ENCODE peak calls at places on chromosomes 12 and 14, in nine cellular contexts. One of them, this sample, is unnamed.

GRCh38 chr14:75566321-75566720 is 12.1 kb upstream of the FLVCR2 start:
- DNase-seq in K562: no peak
- DNase-seq in stomach: no peak
- DNase-seq in upper lobe of left lung: no peak
- DNase-seq in GM12878: no peak
- DNase-seq in transverse colon: no peak
- DNase-seq in H1: no peak
- DNase-seq in esophagus muscularis mucosa: no peak
- DNase-seq in breast epithelium: peak
- DNase-seq in this sample: no peak

GRCh38 chr12:111160350-111161142 is 208.3 kb downstream of the PHETA1 start:
- DNase-seq in stomach: no peak
- DNase-seq in esophagus muscularis mucosa: no peak
- DNase-seq in GM12878: no peak
- DNase-seq in K562: no peak
- DNase-seq in transverse colon: no peak
- DNase-seq in breast epithelium: no peak
- DNase-seq in H1: no peak
- DNase-seq in upper lobe of left lung: no peak
- DNase-seq in this sample: no peak

GRCh38 chr12:89016970-89017778 is 335.1 kb downstream of the DUSP6 start:
- DNase-seq in breast epithelium: no peak
- DNase-seq in H1: no peak
- DNase-seq in esophagus muscularis mucosa: no peak
- DNase-seq in GM12878: no peak
- DNase-seq in transverse colon: no peak
- DNase-seq in stomach: no peak
- DNase-seq in upper lobe of left lung: peak
- DNase-seq in K562: peak
- DNase-seq in this sample: peak

GRCh38 chr12:103373088-103373523 is 122.7 kb downstream of the C12orf42 start:
- DNase-seq in GM12878: no peak
- DNase-seq in breast epithelium: no peak
- DNase-seq in esophagus muscularis mucosa: no peak
- DNase-seq in upper lobe of left lung: peak
- DNase-seq in K562: no peak
- DNase-seq in H1: no peak
- DNase-seq in stomach: peak
- DNase-seq in transverse colon: no peak
- DNase-seq in this sample: no peak

GRCh38 chr14:34199585-34199984 is 248.7 kb upstream of the EGLN3 start:
- DNase-seq in K562: no peak
- DNase-seq in H1: no peak
- DNase-seq in upper lobe of left lung: no peak
- DNase-seq in GM12878: no peak
- DNase-seq in stomach: no peak
- DNase-seq in transverse colon: no peak
- DNase-seq in esophagus muscularis mucosa: no peak
- DNase-seq in breast epithelium: no peak
- DNase-seq in this sample: no peak

GRCh38 chr12:52004042-52004648 is 2.6 kb upstream of the TAMALIN start:
- DNase-seq in GM12878: no peak
- DNase-seq in transverse colon: peak
- DNase-seq in H1: no peak
- DNase-seq in stomach: peak
- DNase-seq in breast epithelium: no peak
- DNase-seq in K562: peak
- DNase-seq in esophagus muscularis mucosa: no peak
- DNase-seq in upper lobe of left lung: peak
- DNase-seq in this sample: peak

GRCh38 chr12:91813701-91814100 is 331.9 kb downstream of the BTG1 start:
- DNase-seq in stomach: no peak
- DNase-seq in GM12878: no peak
- DNase-seq in K562: no peak
- DNase-seq in upper lobe of left lung: no peak
- DNase-seq in breast epithelium: no peak
- DNase-seq in H1: no peak
- DNase-seq in transverse colon: no peak
- DNase-seq in esophagus muscularis mucosa: no peak
- DNase-seq in this sample: no peak

GRCh38 chr14:90003526-90004312 is 48.0 kb downstream of the TDP1 start:
- DNase-seq in esophagus muscularis mucosa: no peak
- DNase-seq in H1: no peak
- DNase-seq in GM12878: no peak
- DNase-seq in transverse colon: no peak
- DNase-seq in K562: no peak
- DNase-seq in upper lobe of left lung: no peak
- DNase-seq in stomach: no peak
- DNase-seq in breast epithelium: no peak
- DNase-seq in this sample: no peak

GRCh38 chr12:12079291-12079690 is 8.6 kb downstream of the BCL2L14 start:
- DNase-seq in breast epithelium: no peak
- DNase-seq in K562: no peak
- DNase-seq in esophagus muscularis mucosa: peak
- DNase-seq in transverse colon: no peak
- DNase-seq in H1: no peak
- DNase-seq in GM12878: no peak
- DNase-seq in stomach: no peak
- DNase-seq in upper lobe of left lung: no peak
- DNase-seq in this sample: no peak

GRCh38 chr12:3950714-3951320 is 77.6 kb upstream of the PARP11 start:
- DNase-seq in esophagus muscularis mucosa: no peak
- DNase-seq in H1: no peak
- DNase-seq in transverse colon: no peak
- DNase-seq in upper lobe of left lung: no peak
- DNase-seq in K562: no peak
- DNase-seq in breast epithelium: no peak
- DNase-seq in stomach: no peak
- DNase-seq in GM12878: no peak
- DNase-seq in this sample: no peak

GRCh38 chr12:74897425-74898211 is 312.0 kb downstream of the KCNC2 start:
- DNase-seq in stomach: no peak
- DNase-seq in GM12878: no peak
- DNase-seq in transverse colon: no peak
- DNase-seq in esophagus muscularis mucosa: no peak
- DNase-seq in K562: no peak
- DNase-seq in upper lobe of left lung: no peak
- DNase-seq in H1: no peak
- DNase-seq in breast epithelium: no peak
- DNase-seq in this sample: no peak

GRCh38 chr12:127811988-127812387 is 455.0 kb upstream of the TMEM132C start:
- DNase-seq in K562: no peak
- DNase-seq in transverse colon: no peak
- DNase-seq in breast epithelium: no peak
- DNase-seq in H1: peak
- DNase-seq in stomach: no peak
- DNase-seq in GM12878: no peak
- DNase-seq in esophagus muscularis mucosa: no peak
- DNase-seq in upper lobe of left lung: no peak
- DNase-seq in this sample: no peak

GRCh38 chr12:49963976-49964815 is 2.5 kb downstream of the AQP5 start:
- DNase-seq in transverse colon: no peak
- DNase-seq in K562: no peak
- DNase-seq in breast epithelium: no peak
- DNase-seq in stomach: no peak
- DNase-seq in esophagus muscularis mucosa: no peak
- DNase-seq in H1: no peak
- DNase-seq in upper lobe of left lung: no peak
- DNase-seq in GM12878: no peak
- DNase-seq in this sample: no peak
- TF ChIP-seq POLR2A in transverse colon: no peak
- TF ChIP-seq POLR2A in K562: no peak
- TF ChIP-seq POLR2A in breast epithelium: no peak
- TF ChIP-seq POLR2A in stomach: no peak
- TF ChIP-seq POLR2A in esophagus muscularis mucosa: no peak
- TF ChIP-seq POLR2A in H1: no peak
- TF ChIP-seq POLR2A in upper lobe of left lung: no peak
- TF ChIP-seq POLR2A in GM12878: no peak
- TF ChIP-seq POLR2A in this sample: no peak

DNA sequence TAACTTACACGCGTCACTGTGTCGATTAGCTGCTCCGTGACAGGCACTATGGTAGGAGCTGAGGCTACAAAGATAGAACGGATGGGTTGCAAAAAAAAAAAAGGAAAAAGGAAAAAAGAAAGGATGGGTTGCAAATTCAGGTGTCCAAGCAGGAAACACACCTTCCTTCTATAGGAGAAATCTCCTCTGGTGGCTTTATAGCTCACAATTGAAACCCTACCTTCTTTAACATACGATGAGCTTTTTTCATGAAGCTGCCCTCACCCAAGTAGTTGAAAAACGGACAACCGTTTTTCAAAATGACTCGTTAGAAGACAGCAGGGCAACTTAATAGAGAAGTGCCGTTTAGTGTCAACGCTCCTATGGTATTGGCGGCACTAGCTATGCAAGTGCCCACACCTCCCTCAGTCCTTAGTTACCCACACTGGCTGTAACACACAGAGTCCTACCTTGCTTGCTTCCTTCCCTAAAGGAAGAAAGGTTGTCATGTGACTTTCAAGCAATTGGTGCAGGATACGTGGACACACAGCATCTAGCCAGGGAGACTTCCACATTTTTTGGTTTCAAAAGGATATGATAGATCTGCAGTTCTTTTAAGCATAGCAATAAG is 677 bp upstream of the TRIP11 start:
- DNase-seq in H1: no peak
- DNase-seq in breast epithelium: no peak
- DNase-seq in stomach: peak
- DNase-seq in upper lobe of left lung: peak
- DNase-seq in K562: peak
- DNase-seq in transverse colon: peak
- DNase-seq in GM12878: peak
- DNase-seq in esophagus muscularis mucosa: peak
- DNase-seq in this sample: no peak
- TF ChIP-seq POLR2AphosphoS5 in H1: peak
- TF ChIP-seq POLR2AphosphoS5 in breast epithelium: no peak
- TF ChIP-seq POLR2AphosphoS5 in stomach: no peak
- TF ChIP-seq POLR2AphosphoS5 in upper lobe of left lung: no peak
- TF ChIP-seq POLR2AphosphoS5 in K562: no peak
- TF ChIP-seq POLR2AphosphoS5 in transverse colon: peak
- TF ChIP-seq POLR2AphosphoS5 in GM12878: no peak
- TF ChIP-seq POLR2AphosphoS5 in esophagus muscularis mucosa: no peak
- TF ChIP-seq POLR2AphosphoS5 in this sample: no peak

DNA sequence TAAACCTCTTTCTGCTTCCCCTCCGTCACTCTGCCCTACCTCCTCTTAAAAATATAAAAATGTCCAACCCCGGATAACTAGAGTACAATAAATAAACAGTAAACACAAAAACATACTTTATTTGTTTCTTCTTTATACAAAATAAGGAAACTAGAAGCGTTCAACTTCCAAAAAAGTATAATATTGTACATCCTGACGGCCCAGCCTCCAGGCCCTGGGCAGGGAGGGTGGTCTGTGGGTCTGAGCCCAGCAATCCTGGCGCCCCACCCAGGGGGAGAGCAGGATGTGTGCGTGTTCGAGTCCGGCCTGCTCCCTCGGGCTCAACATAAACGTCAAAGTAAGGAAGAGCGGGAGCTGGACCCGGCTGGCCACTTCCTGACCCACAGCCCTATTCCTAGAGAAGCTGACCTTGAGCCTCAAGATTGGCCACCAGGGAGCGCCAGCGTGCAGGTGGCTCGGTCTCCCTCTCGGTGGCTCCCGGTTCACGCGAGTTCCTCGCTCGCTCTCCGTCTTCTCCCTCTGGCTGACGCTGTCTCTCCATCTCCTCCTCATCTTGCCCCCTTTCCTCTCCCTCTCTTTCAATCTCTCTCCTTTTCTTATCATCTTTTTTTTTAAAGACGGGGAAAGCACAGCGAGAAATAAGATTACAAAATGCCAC is 9.4 kb downstream of the LHX5 start:
- DNase-seq in K562: peak
- DNase-seq in upper lobe of left lung: peak
- DNase-seq in H1: no peak
- DNase-seq in transverse colon: peak
- DNase-seq in stomach: peak
- DNase-seq in esophagus muscularis mucosa: peak
- DNase-seq in breast epithelium: peak
- DNase-seq in GM12878: no peak
- DNase-seq in this sample: peak
- H3K4me3 ChIP-seq in K562: no peak
- H3K4me3 ChIP-seq in upper lobe of left lung: peak
- H3K4me3 ChIP-seq in H1: peak
- H3K4me3 ChIP-seq in transverse colon: no peak
- H3K4me3 ChIP-seq in stomach: peak
- H3K4me3 ChIP-seq in esophagus muscularis mucosa: peak
- H3K4me3 ChIP-seq in breast epithelium: peak
- H3K4me3 ChIP-seq in GM12878: no peak
- H3K4me3 ChIP-seq in this sample: peak

GRCh38 chr12:14243941-14244340 is 121.5 kb upstream of the ATF7IP start:
- DNase-seq in K562: no peak
- DNase-seq in esophagus muscularis mucosa: no peak
- DNase-seq in H1: no peak
- DNase-seq in breast epithelium: no peak
- DNase-seq in GM12878: no peak
- DNase-seq in stomach: no peak
- DNase-seq in upper lobe of left lung: no peak
- DNase-seq in transverse colon: no peak
- DNase-seq in this sample: no peak

GRCh38 chr12:14240873-14241220 is 124.6 kb upstream of the ATF7IP start:
- DNase-seq in breast epithelium: no peak
- DNase-seq in transverse colon: no peak
- DNase-seq in esophagus muscularis mucosa: no peak
- DNase-seq in GM12878: no peak
- DNase-seq in stomach: no peak
- DNase-seq in upper lobe of left lung: no peak
- DNase-seq in K562: no peak
- DNase-seq in H1: no peak
- DNase-seq in this sample: no peak

GRCh38 chr12:14238224-14238792 is 127.2 kb upstream of the ATF7IP start:
- DNase-seq in transverse colon: no peak
- DNase-seq in stomach: no peak
- DNase-seq in K562: no peak
- DNase-seq in upper lobe of left lung: no peak
- DNase-seq in esophagus muscularis mucosa: no peak
- DNase-seq in breast epithelium: no peak
- DNase-seq in GM12878: no peak
- DNase-seq in H1: no peak
- DNase-seq in this sample: no peak

GRCh38 chr12:14239935-14240872 is 125.3 kb upstream of the ATF7IP start:
- DNase-seq in GM12878: peak
- DNase-seq in esophagus muscularis mucosa: no peak
- DNase-seq in breast epithelium: peak
- DNase-seq in H1: no peak
- DNase-seq in transverse colon: peak
- DNase-seq in upper lobe of left lung: peak
- DNase-seq in K562: no peak
- DNase-seq in stomach: no peak
- DNase-seq in this sample: no peak

DNA sequence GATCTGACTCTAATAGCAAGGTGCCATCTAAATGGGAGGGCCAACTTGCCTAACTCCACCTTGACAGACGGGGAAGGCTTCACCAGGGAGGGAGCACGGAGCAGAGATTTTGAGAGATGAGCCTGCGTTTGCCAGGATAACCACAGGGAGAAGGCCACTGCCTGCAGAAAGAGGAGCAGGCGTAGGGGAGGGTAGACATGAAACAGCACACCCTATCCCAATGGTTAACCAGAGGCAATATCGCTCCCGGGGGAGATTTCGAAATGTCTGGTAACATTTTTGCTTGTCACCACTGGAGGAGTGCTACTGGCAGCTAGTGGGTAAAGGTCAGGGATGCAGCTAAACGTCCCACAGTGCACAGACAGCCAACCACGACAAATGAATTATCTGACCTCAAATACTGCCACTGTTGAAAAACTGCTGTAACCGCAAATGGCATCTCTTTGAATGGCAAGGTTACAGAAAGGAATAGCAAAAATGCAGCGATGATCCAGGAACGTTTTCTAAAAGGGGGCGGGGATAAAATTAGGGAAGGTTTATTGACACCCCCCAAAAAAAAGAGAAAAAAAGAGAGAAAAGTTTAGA is 126.0 kb upstream of the ATF7IP start:
- DNase-seq in upper lobe of left lung: peak
- DNase-seq in GM12878: peak
- DNase-seq in breast epithelium: peak
- DNase-seq in K562: no peak
- DNase-seq in esophagus muscularis mucosa: no peak
- DNase-seq in H1: no peak
- DNase-seq in transverse colon: no peak
- DNase-seq in stomach: no peak
- DNase-seq in this sample: no peak
- TF ChIP-seq POLR2A in upper lobe of left lung: no peak
- TF ChIP-seq POLR2A in GM12878: no peak
- TF ChIP-seq POLR2A in breast epithelium: no peak
- TF ChIP-seq POLR2A in K562: no peak
- TF ChIP-seq POLR2A in esophagus muscularis mucosa: no peak
- TF ChIP-seq POLR2A in H1: no peak
- TF ChIP-seq POLR2A in transverse colon: no peak
- TF ChIP-seq POLR2A in stomach: no peak
- TF ChIP-seq POLR2A in this sample: no peak